ENCODE peak calls at places on chromosomes 4 and X, in ten cellular contexts. A is right atrium auricular region; I is H7; H is activated naive CD4-positive, alpha-beta T cell; L is Right ventricle myocardium superior; G is nephron progenitor cell; N is uterus; D is fibroblast of mammary gland; E is AG20443; K is posterior cingulate gyrus. P is an unnamed sample.

GRCh38 chr4:26238426-26238781 is 82.4 kb upstream of the RBPJ start:
- DNase-seq in A (no peak), I (no peak), H (no peak), L (no peak), G (no peak), N (no peak), D (peak; percentile 18), E (no peak), K (no peak), P (no peak)

GRCh38 chr4:158873795-158874359 is 105.1 kb downstream of the FNIP2 start:
- DNase-seq in A (no peak), I (no peak), H (no peak), L (no peak), G (no peak), N (no peak), D (peak; percentile 71), E (peak; percentile 37), K (no peak), P (no peak)

GRCh38 chr4:105966046-105966445 is 70.8 kb downstream of the NPNT start:
- DNase-seq in A (no peak), I (no peak), H (no peak), L (no peak), G (no peak), N (no peak), D (peak; percentile 39), E (peak; percentile 74), K (no peak), P (no peak)

GRCh38 chr4:14924945-14925344 is 77.3 kb upstream of the CPEB2 start:
- DNase-seq in A (no peak), I (no peak), H (no peak), L (no peak), G (no peak), N (no peak), D (no peak), E (no peak), K (no peak), P (no peak)

GRCh38 chr4:122122083-122122482 is 30.0 kb upstream of the BLTP1 start:
- DNase-seq in A (no peak), I (no peak), H (no peak), L (no peak), G (no peak), N (no peak), D (no peak), E (no peak), K (no peak), P (no peak)

GRCh38 chrX:2848806-2849420 is 20.2 kb downstream of the GYG2 start:
- DNase-seq in A (no peak), I (no peak), H (no peak), L (no peak), G (peak; percentile 21), N (no peak), D (peak; percentile 23), E (peak; percentile 65), K (no peak), P (peak; percentile 66)

GRCh38 chr4:7949759-7950158 is 10.1 kb upstream of the AFAP1 start:
- DNase-seq in A (no peak), I (no peak), H (no peak), L (no peak), G (no peak), N (no peak), D (no peak), E (no peak), K (no peak), P (no peak)

GRCh38 chr4:25863906-25864418 is 1.2 kb upstream of the SEL1L3 start:
- DNase-seq in A (no peak), I (peak; percentile 80), H (no peak), L (no peak), G (peak; percentile 34), N (no peak), D (no peak), E (no peak), K (no peak), P (no peak)

GRCh38 chr4:40564815-40565505 is 64.7 kb downstream of the RBM47 start:
- DNase-seq in A (no peak), I (peak; percentile 47), H (no peak), L (no peak), G (no peak), N (no peak), D (no peak), E (no peak), K (no peak), P (no peak)